ENCODE peak calls at places on chromosomes 5 and 9, in five cellular contexts. X is non-pigmented ciliary epithelial cell, G is globus pallidus, B is kidney tubule cell, T is iris pigment epithelial cell. M is an unnamed sample.

GRCh38 chr5:173464813-173465212 is 136.6 kb upstream of the STC2 start:
- DNase-seq in B (no peak), T (no peak), G (no peak), X (no peak), M (no peak)

GRCh38 chr9:76932778-76933177 is 26.9 kb upstream of the PRUNE2 start:
- DNase-seq in T (peak), B (peak), X (no peak), G (no peak), M (no peak)

GRCh38 chr5:32865475-32865874 is 154.4 kb downstream of the NPR3 start:
- DNase-seq in G (no peak), X (no peak), T (peak), B (peak), M (no peak)

GRCh38 chr9:6575324-6575758 is 70.2 kb downstream of the GLDC start:
- DNase-seq in B (no peak), G (no peak), T (no peak), X (no peak), M (no peak)

GRCh38 chr9:134575817-134576176 is 65.8 kb upstream of the COL5A1 start:
- DNase-seq in T (no peak), X (no peak), B (no peak), G (no peak), M (no peak)

GRCh38 chr5:173793677-173794570 is 94.2 kb upstream of the CPEB4 start:
- DNase-seq in G (no peak), X (no peak), B (no peak), T (no peak), M (no peak)

GRCh38 chr9:123778232-123778902 is 151.6 kb downstream of the DENND1A start:
- DNase-seq in T (no peak), X (no peak), B (no peak), G (no peak), M (no peak)

GRCh38 chr5:137921931-137922330 is 32.7 kb downstream of the PKD2L2 start:
- DNase-seq in X (no peak), T (peak), G (no peak), B (peak), M (no peak)

GRCh38 chr5:138177936-138178515 is 404 bp downstream of the BRD8 start:
- DNase-seq in X (no peak), G (peak), T (peak), B (peak), M (no peak)

GRCh38 chr5:68398146-68398812 is 182.7 kb downstream of the PIK3R1 start:
- DNase-seq in X (no peak), G (no peak), B (no peak), T (no peak), M (no peak)

GRCh38 chr5:138668451-138668850 is 84.8 kb upstream of the CTNNA1 start:
- DNase-seq in T (no peak), X (no peak), B (no peak), G (no peak), M (no peak)

GRCh38 chr5:178483620-178484019 is 106.6 kb downstream of the COL23A1 start:
- DNase-seq in B (no peak), T (no peak), X (no peak), G (peak), M (no peak)

GRCh38 chr5:93580387-93581100 is 475 bp downstream of the NR2F1-AS1 start:
- DNase-seq in G (no peak), T (peak), B (no peak), X (no peak), M (no peak)

GRCh38 chr9:26656003-26656940 is 236.3 kb downstream of the CAAP1 start:
- DNase-seq in X (no peak), B (peak), T (peak), G (peak), M (no peak)

GRCh38 chr5:149128023-149128875 is 13.0 kb upstream of the ABLIM3 start:
- DNase-seq in T (peak), B (peak), G (no peak), X (no peak), M (no peak)

GRCh38 chr5:150488519-150489357 is 19.2 kb upstream of the NDST1 start:
- DNase-seq in G (peak), B (peak), T (peak), X (no peak), M (no peak)